ENCODE peak calls at places on chromosomes 4 and X, in six cellular contexts. V is fibroblast of lung, O is fibroblast of mammary gland, C is HFFc6, F is cardiac fibroblast, W is GM13976. U is an unnamed sample.

GRCh38 chr4:152398060-152398459 is 137.8 kb downstream of the FBXW7 start:
- DNase-seq in V (peak), O (peak), C (peak), F (peak), W (no peak), U (peak)

GRCh38 chrX:136823175-136823574 is 42.4 kb upstream of the ARHGEF6 start:
- DNase-seq in V (peak), O (peak), C (peak), F (no peak), W (no peak), U (no peak)

GRCh38 chr4:132893787-132894186 is 255.3 kb upstream of the PCDH10 start:
- DNase-seq in V (no peak), O (no peak), C (no peak), F (no peak), W (no peak), U (no peak)

GRCh38 chr4:35725131-35725530 is 519.2 kb downstream of the ARAP2 start:
- DNase-seq in V (no peak), O (no peak), C (no peak), F (no peak), W (no peak), U (no peak)

GRCh38 chr4:187541666-187542065 is 453.9 kb upstream of the ZFP42 start:
- DNase-seq in V (no peak), O (no peak), C (peak), F (no peak), W (no peak), U (no peak)

GRCh38 chr4:122731676-122732075 is 828 bp upstream of the BBS12 start:
- DNase-seq in V (no peak), O (no peak), C (no peak), F (no peak), W (no peak), U (no peak)

GRCh38 chr4:53693909-53694308 is 102.6 kb upstream of the LNX1 start:
- DNase-seq in V (no peak), O (no peak), C (no peak), F (no peak), W (no peak), U (no peak)

GRCh38 chr4:163085085-163085484 is 81.6 kb downstream of the NAF1 start:
- DNase-seq in V (no peak), O (no peak), C (no peak), F (no peak), W (no peak), U (no peak)

GRCh38 chrX:1451251-1451675 is 1.4 kb downstream of the ASMTL start:
- DNase-seq in V (no peak), O (no peak), C (no peak), F (no peak), W (no peak), U (no peak)

GRCh38 chr4:189773909-189774308 is 166.8 kb upstream of the FRG1 start:
- DNase-seq in V (no peak), O (no peak), C (peak), F (no peak), W (no peak), U (no peak)

GRCh38 chr4:1536579-1537409 is 130.6 kb upstream of the NKX1-1 start:
- DNase-seq in V (no peak), O (no peak), C (no peak), F (no peak), W (no peak), U (no peak)

GRCh38 chrX:20265221-20265725 is 1.4 kb downstream of the RPS6KA3 start:
- DNase-seq in V (peak), O (peak), C (peak), F (peak), W (peak), U (peak)

GRCh38 chrX:120791013-120791643 is 84.5 kb downstream of the CT47B1 start:
- DNase-seq in V (peak), O (peak), C (peak), F (peak), W (no peak), U (peak)

GRCh38 chr4:4574792-4575191 is 32.9 kb upstream of the STX18 start:
- DNase-seq in V (peak), O (peak), C (peak), F (peak), W (no peak), U (peak)

GRCh38 chr4:116953947-116954346 is 131.4 kb downstream of the TRAM1L1 start:
- DNase-seq in V (no peak), O (no peak), C (no peak), F (no peak), W (no peak), U (no peak)

GRCh38 chrX:75609361-75609760 is 86.5 kb upstream of the ZDHHC15 start:
- DNase-seq in V (no peak), O (no peak), C (no peak), F (no peak), W (no peak), U (no peak)

GRCh38 chr4:20463176-20463430 is 211.4 kb downstream of the SLIT2 start:
- DNase-seq in V (no peak), O (no peak), C (no peak), F (no peak), W (no peak), U (no peak)

GRCh38 chr4:79083406-79084010 is 144.3 kb upstream of the PAQR3 start:
- DNase-seq in V (no peak), O (no peak), C (no peak), F (peak), W (no peak), U (peak)

GRCh38 chr4:117481742-117482141 is 396.4 kb upstream of the TRAM1L1 start:
- DNase-seq in V (peak), O (no peak), C (no peak), F (no peak), W (no peak), U (peak)

GRCh38 chrX:13966071-13966850 is 63.4 kb downstream of the GEMIN8 start:
- DNase-seq in V (no peak), O (no peak), C (no peak), F (peak), W (no peak), U (no peak)

DNA sequence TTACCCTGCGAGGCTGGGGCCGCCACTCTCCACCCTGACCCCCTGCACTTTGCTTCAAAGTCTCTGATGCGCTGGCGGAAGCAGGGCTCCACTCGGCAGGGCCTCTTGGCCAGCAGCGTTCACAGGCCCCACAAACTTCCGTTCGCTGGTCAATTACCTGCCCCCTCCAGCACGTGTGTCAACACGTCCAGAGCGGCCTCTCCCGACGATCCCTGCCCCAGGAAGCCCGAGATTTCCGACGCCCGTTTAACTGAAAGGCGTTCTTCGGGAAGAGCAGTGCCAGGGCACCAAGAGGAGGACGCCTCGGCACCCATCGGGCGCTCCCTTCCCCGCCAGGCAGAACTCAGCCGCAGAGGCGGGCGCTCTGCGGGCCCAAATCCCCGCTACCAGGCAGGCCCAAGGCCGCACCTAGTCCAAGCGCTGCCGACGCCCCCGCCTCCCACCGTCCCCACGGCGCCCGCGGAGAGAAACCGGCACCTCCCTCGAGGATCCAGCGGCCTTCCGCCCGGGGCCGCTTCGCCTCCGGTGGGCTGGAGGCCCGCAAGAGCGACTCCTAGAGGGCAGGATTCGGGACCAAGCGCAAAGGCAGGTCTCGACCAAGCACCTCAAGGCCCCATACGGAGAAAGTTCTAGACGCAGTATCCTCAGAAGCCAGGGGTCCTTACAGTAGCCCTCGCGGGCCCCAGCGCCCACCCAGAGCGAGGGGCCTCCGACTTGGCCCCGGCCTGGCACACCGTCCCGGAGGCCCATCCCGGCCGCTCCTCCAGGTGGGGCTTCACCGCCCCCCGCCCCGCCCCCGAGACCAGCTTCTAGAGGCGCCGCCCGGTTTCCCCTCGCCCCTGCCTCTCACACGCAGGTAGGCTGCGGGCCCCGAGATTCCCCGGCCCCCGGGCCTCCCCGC is 586 bp downstream of the BCAP31 start:
- DNase-seq in V (peak), O (peak), C (peak), F (peak), W (peak), U (peak)
- TF ChIP-seq CTCF in V (peak), O (peak), C (peak), F (peak), W (peak), U (peak)

GRCh38 chrX:8849462-8849861 is 48.3 kb upstream of the FAM9A start:
- DNase-seq in V (peak), O (peak), C (no peak), F (no peak), W (no peak), U (peak)

GRCh38 chrX:8851487-8851886 is 50.3 kb upstream of the FAM9A start:
- DNase-seq in V (no peak), O (no peak), C (no peak), F (no peak), W (no peak), U (peak)

GRCh38 chrX:8846271-8846670 is 45.1 kb upstream of the FAM9A start:
- DNase-seq in V (peak), O (no peak), C (no peak), F (no peak), W (no peak), U (no peak)

GRCh38 chrX:8848921-8849320 is 47.7 kb upstream of the FAM9A start:
- DNase-seq in V (peak), O (peak), C (no peak), F (no peak), W (no peak), U (peak)

DNA sequence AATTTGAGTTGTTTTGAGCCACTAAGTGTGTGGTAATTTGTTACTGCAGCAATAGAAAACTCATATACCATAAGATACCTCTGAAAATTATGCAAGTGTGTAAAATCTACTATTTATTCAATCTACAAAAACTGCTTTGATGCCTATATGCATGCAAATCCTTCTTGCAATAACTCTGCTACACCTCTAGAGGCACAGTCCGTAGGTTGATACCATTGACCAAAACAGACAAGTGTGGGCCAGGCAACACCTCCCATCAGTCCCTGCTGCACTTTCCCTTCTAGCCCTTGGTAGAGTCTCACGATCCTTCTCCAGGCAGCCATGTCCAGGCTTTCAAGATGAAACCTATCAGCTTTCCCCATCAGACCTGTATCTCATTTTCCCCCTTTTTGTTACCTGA is 48.8 kb upstream of the FAM9A start:
- DNase-seq in V (no peak), O (no peak), C (no peak), F (no peak), W (no peak), U (no peak)
- TF ChIP-seq CTCF in V (peak), O (peak), C (peak), F (no peak), W (no peak), U (peak)

GRCh38 chr4:32340591-32340990 is 1620.4 kb downstream of the PCDH7 start:
- DNase-seq in V (no peak), O (no peak), C (no peak), F (no peak), W (no peak), U (peak)
- TF ChIP-seq CTCF in V (no peak), O (no peak), C (no peak), F (no peak), W (no peak), U (peak)

GRCh38 chr4:156593464-156593863 is 378.1 kb downstream of the PDGFC start:
- DNase-seq in V (peak), O (peak), C (no peak), F (no peak), W (no peak), U (peak)
- TF ChIP-seq CTCF in V (peak), O (peak), C (peak), F (no peak), W (no peak), U (peak)

GRCh38 chrX:43655961-43656494 is at the start of gene MAOA:
- DNase-seq in V (peak), O (peak), C (no peak), F (peak), W (no peak), U (no peak)

GRCh38 chrX:43654431-43655150 is 1.5 kb upstream of the MAOA start:
- DNase-seq in V (peak), O (peak), C (peak), F (peak), W (peak), U (peak)

GRCh38 chrX:43655151-43655676 is 885 bp upstream of the MAOA start:
- DNase-seq in V (peak), O (peak), C (no peak), F (peak), W (peak), U (peak)
- TF ChIP-seq CTCF in V (no peak), O (no peak), C (no peak), F (no peak), W (no peak), U (no peak)

GRCh38 chrX:37060999-37061398 is 52.8 kb downstream of the FAM47C start:
- DNase-seq in V (peak), O (peak), C (peak), F (peak), W (peak), U (peak)
- TF ChIP-seq CTCF in V (peak), O (peak), C (peak), F (peak), W (peak), U (peak)

GRCh38 chr4:40924793-40925117 is 175.0 kb downstream of the NSUN7 start:
- DNase-seq in V (no peak), O (no peak), C (no peak), F (no peak), W (no peak), U (no peak)
- TF ChIP-seq CTCF in V (no peak), O (no peak), C (no peak), F (no peak), W (no peak), U (no peak)